ENCODE peak calls at places on chromosomes 7 and 10, in four cellular contexts. M, N, T and C are unnamed samples.

GRCh38 chr10:78600740-78601139 is 468.0 kb upstream of the ZMIZ1 start:
- DNase-seq in M (no peak), N (no peak), T (no peak), C (no peak)

GRCh38 chr10:99943908-99944307 is 65.8 kb downstream of the DNMBP start:
- DNase-seq in M (no peak), N (no peak), T (no peak), C (no peak)

GRCh38 chr7:18387191-18387720 is 108.3 kb upstream of the HDAC9 start:
- DNase-seq in M (no peak), N (no peak), T (no peak), C (no peak)

GRCh38 chr10:72808001-72808400 is 85.5 kb upstream of the OIT3 start:
- DNase-seq in M (no peak), N (no peak), T (peak), C (no peak)

GRCh38 chr7:74606101-74606908 is 51.2 kb upstream of the GTF2I start:
- DNase-seq in M (peak), N (no peak), T (no peak), C (no peak)

GRCh38 chr10:13016413-13016812 is 14.9 kb upstream of the CCDC3 start:
- DNase-seq in M (no peak), N (no peak), T (no peak), C (no peak)

GRCh38 chr10:3090914-3091313 is 23.6 kb downstream of the PFKP start:
- DNase-seq in M (peak), N (no peak), T (no peak), C (no peak)

GRCh38 chr7:156889746-156890145 is 3.2 kb downstream of the LMBR1 start:
- DNase-seq in M (no peak), N (no peak), T (no peak), C (no peak)

GRCh38 chr7:92478095-92478494 is 349 bp upstream of the ERVW-1 start:
- DNase-seq in M (no peak), N (no peak), T (no peak), C (no peak)

GRCh38 chr10:34539533-34540315 is 275.4 kb downstream of the PARD3 start:
- DNase-seq in M (no peak), N (no peak), T (no peak), C (no peak)

GRCh38 chr7:15007507-15007906 is 105.0 kb upstream of the DGKB start:
- DNase-seq in M (peak), N (no peak), T (peak), C (no peak)

GRCh38 chr10:80500572-80501380 is 36.9 kb upstream of the SH2D4B start:
- DNase-seq in M (no peak), N (peak), T (no peak), C (no peak)

GRCh38 chr10:77909755-77910375 is 16.7 kb downstream of the DLG5 start:
- DNase-seq in M (peak), N (no peak), T (no peak), C (no peak)

GRCh38 chr7:111164442-111164841 is 73.5 kb downstream of the LRRN3 start:
- DNase-seq in M (no peak), N (no peak), T (no peak), C (no peak)

GRCh38 chr10:99766282-99766681 is 16.2 kb upstream of the ABCC2 start:
- DNase-seq in M (no peak), N (no peak), T (no peak), C (no peak)

GRCh38 chr7:66140924-66141323 is 26.3 kb downstream of the CRCP start:
- DNase-seq in M (peak), N (peak), T (peak), C (no peak)

GRCh38 chr10:58414270-58415041 is 29.2 kb downstream of the TFAM start:
- DNase-seq in M (peak), N (no peak), T (peak), C (no peak)

GRCh38 chr7:123865517-123866117 is 20.6 kb downstream of the HYAL4 start:
- DNase-seq in M (peak), N (no peak), T (peak), C (no peak)

GRCh38 chr10:12801214-12802087 is 200.1 kb downstream of the CCDC3 start:
- DNase-seq in M (no peak), N (no peak), T (no peak), C (no peak)

GRCh38 chr10:29050081-29050480 is 238.8 kb upstream of the LYZL1 start:
- DNase-seq in M (no peak), N (peak), T (no peak), C (no peak)

GRCh38 chr7:76303829-76304505 is 1.5 kb downstream of the HSPB1 start:
- DNase-seq in M (peak), N (no peak), T (peak), C (no peak)

GRCh38 chr7:30164567-30164966 is 29.8 kb downstream of the MTURN start:
- DNase-seq in M (peak), N (no peak), T (peak), C (no peak)

GRCh38 chr10:7260412-7260900 is 150.4 kb downstream of the SFMBT2 start:
- DNase-seq in M (peak), N (peak), T (peak), C (no peak)

GRCh38 chr7:845091-845490 is 12.8 kb downstream of the SUN1 start:
- DNase-seq in M (no peak), N (no peak), T (no peak), C (no peak)

GRCh38 chr7:64867863-64868440 is 35.1 kb upstream of the ZNF273 start:
- DNase-seq in M (no peak), N (no peak), T (no peak), C (no peak)

GRCh38 chr10:113087082-113088029 is 137.3 kb downstream of the TCF7L2 start:
- DNase-seq in M (peak), N (peak), T (no peak), C (no peak)

GRCh38 chr7:6148724-6149360 is 117.7 kb downstream of the ANKRD61 start:
- DNase-seq in M (no peak), N (peak), T (no peak), C (no peak)

GRCh38 chr7:101100858-101101847 is 15.9 kb downstream of the TRIM56 start:
- DNase-seq in M (peak), N (no peak), T (no peak), C (no peak)

GRCh38 chr10:14560274-14560673 is 214.4 kb downstream of the FAM107B start:
- DNase-seq in M (peak), N (no peak), T (no peak), C (no peak)

GRCh38 chr10:70974351-70974901 is 86.1 kb upstream of the PCBD1 start:
- DNase-seq in M (peak), N (no peak), T (no peak), C (no peak)

GRCh38 chr7:35720849-35721248 is 25.9 kb upstream of the HERPUD2 start:
- DNase-seq in M (no peak), N (no peak), T (no peak), C (no peak)

GRCh38 chr7:11452491-11452890 is 379.5 kb downstream of the THSD7A start:
- DNase-seq in M (no peak), N (no peak), T (no peak), C (no peak)